ENCODE peak calls at places on chromosomes 4 and X, in nine cellular contexts. P, M, F, W, T, D, E, I and B are unnamed samples.

GRCh38 chr4:146202665-146203064 is 11.7 kb upstream of the REELD1 start:
- DNase-seq in W (no peak), P (no peak), I (no peak), D (no peak), F (no peak), T (no peak), E (no peak), M (no peak), B (no peak)

GRCh38 chrX:108139303-108139702 is 47.7 kb downstream of the ATG4A start:
- DNase-seq in F (no peak), T (no peak), M (no peak), E (no peak), P (peak; percentile 23), W (no peak), I (no peak), D (peak; percentile 12), B (no peak)

GRCh38 chrX:16797841-16798240 is 11.6 kb downstream of the TXLNG start:
- DNase-seq in D (no peak), P (no peak), F (no peak), W (no peak), I (no peak), M (no peak), E (no peak), T (no peak), B (no peak)

GRCh38 chrX:45434231-45434630 is 233.6 kb upstream of the DIPK2B start:
- DNase-seq in F (no peak), E (no peak), T (no peak), W (no peak), P (no peak), M (no peak), D (no peak), I (no peak), B (no peak)

GRCh38 chr4:107133965-107134364 is 97.9 kb upstream of the DKK2 start:
- DNase-seq in E (no peak), F (no peak), D (no peak), W (no peak), T (no peak), I (no peak), M (no peak), P (peak; percentile 3), B (no peak)

GRCh38 chr4:41012308-41012707 is 202.0 kb downstream of the APBB2 start:
- DNase-seq in D (no peak), I (no peak), P (no peak), E (no peak), M (no peak), T (no peak), W (no peak), F (no peak), B (no peak)

GRCh38 chrX:65821721-65822496 is 154.5 kb downstream of the MSN start:
- DNase-seq in E (no peak), I (no peak), W (peak; percentile 23), P (no peak), M (no peak), D (no peak), T (peak; percentile 53), F (no peak), B (peak; percentile 3)

GRCh38 chrX:153781428-153782047 is 697 bp downstream of the SRPK3 start:
- DNase-seq in D (no peak), I (no peak), T (no peak), P (no peak), M (no peak), F (no peak), W (no peak), E (no peak), B (no peak)

GRCh38 chrX:13131511-13132137 is 87.2 kb upstream of the FAM9C start:
- DNase-seq in I (no peak), T (no peak), M (no peak), P (no peak), E (no peak), W (no peak), F (peak; percentile 60), D (no peak), B (no peak)

GRCh38 chrX:102883491-102883890 is 53.6 kb upstream of the RAB40AL start:
- DNase-seq in F (no peak), W (no peak), T (no peak), E (peak; percentile 11), M (no peak), D (no peak), P (no peak), I (no peak), B (no peak)

GRCh38 chr4:93018243-93018642 is 714.5 kb downstream of the GRID2 start:
- DNase-seq in F (no peak), P (no peak), D (no peak), M (no peak), I (no peak), E (no peak), T (no peak), W (no peak), B (no peak)

GRCh38 chrX:33178690-33179089 is 32.7 kb downstream of the DMD start:
- DNase-seq in P (no peak), D (no peak), F (no peak), I (no peak), W (no peak), T (no peak), E (no peak), M (no peak), B (no peak)

GRCh38 chr4:1400191-1400805 is 5.9 kb downstream of the NKX1-1 start:
- DNase-seq in E (no peak), P (no peak), W (no peak), M (no peak), T (peak; percentile 27), I (no peak), D (no peak), F (no peak), B (no peak)

GRCh38 chr4:53651142-53651720 is 59.9 kb upstream of the LNX1 start:
- DNase-seq in T (no peak), P (no peak), M (no peak), I (no peak), E (no peak), F (no peak), W (peak; percentile 41), D (no peak), B (no peak)

GRCh38 chr4:106266201-106266600 is 49.8 kb downstream of the TBCK start:
- DNase-seq in D (peak; percentile 79), F (peak; percentile 52), E (no peak), T (no peak), W (no peak), I (no peak), M (no peak), P (peak; percentile 70), B (no peak)

GRCh38 chr4:38904090-38904666 is 36.6 kb downstream of the FAM114A1 start:
- DNase-seq in W (no peak), M (no peak), D (no peak), E (no peak), F (no peak), T (no peak), P (no peak), I (no peak), B (no peak)

GRCh38 chr4:72555377-72555831 is 13.6 kb downstream of the ADAMTS3 start:
- DNase-seq in P (no peak), M (no peak), D (no peak), T (no peak), W (no peak), F (no peak), E (no peak), I (no peak), B (no peak)

GRCh38 chr4:15659768-15660394 is 4.7 kb upstream of the FBXL5 start:
- DNase-seq in P (no peak), E (no peak), F (no peak), I (no peak), T (no peak), W (no peak), M (no peak), D (peak; percentile 36), B (no peak)

GRCh38 chr4:76624271-76624681 is 189.2 kb downstream of the SHROOM3 start:
- DNase-seq in F (no peak), W (no peak), D (no peak), E (peak; percentile 16), T (no peak), M (no peak), P (peak; percentile 96), I (no peak), B (no peak)

DNA sequence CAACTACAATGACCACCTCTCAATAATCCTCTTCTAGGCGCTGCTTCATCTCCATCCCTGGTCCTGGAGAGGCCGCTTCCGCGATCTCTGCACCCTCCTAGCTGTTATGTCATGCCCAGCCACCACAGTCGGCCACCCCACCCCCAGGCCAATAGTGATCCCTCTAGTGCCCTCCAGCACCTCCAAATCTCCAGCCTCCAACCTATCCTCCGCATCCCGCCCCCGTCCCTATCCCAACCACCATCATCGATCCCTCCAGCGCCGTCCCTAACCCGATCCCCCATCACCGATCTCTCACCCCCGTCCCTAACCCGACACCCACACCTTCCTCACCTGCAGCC is 856 bp downstream of the NKRF start:
- DNase-seq in T (peak; percentile 58), M (no peak), F (no peak), D (peak; percentile 6), P (no peak), E (no peak), W (peak; percentile 20), I (no peak), B (no peak)
- TF ChIP-seq CTCF in T (no peak), M (no peak), F (no peak), D (no peak), P (no peak), E (no peak), W (no peak), I (no peak), B (no peak)

DNA sequence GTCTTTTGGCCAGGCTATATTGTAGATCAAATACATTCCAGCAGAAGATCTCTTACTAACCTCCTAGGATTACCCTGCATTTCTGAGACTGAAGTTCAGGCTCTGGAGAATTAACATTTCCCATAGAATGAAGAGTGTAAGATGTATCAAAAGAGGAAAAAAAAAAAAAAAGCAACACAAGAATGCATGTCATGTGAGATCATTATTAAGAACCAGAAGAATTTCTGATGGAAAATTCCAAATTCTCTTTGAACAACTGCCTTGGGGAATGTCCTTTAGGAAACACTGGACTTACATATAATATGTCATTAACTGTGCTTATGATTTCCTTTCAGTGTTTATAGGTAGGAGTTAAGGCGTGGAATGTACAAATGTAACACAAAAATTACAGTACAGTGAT is 1012.5 kb upstream of the LCORL start:
- DNase-seq in I (no peak), D (no peak), E (no peak), T (no peak), P (no peak), W (no peak), F (no peak), M (no peak), B (no peak)
- TF ChIP-seq CTCF in I (no peak), D (no peak), E (no peak), T (no peak), P (no peak), W (no peak), F (no peak), M (no peak), B (no peak)

DNA sequence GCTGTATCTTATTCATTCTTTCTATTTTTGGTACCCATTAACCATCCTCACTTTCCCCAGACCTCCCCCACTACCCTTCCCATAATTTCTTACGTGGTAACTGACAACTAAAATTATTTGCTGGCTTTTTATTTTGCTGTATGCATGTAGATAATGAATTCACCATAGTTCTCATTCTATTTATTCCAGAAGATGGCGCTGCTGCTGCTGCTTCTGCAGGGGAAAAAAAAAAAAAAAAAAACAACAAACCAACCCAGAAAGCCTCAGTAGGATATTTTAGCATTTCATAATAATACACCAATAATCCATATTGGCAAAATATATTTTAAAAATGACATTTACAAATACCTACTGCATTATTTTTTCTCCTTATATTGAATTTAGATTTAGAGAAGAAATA is 416.6 kb upstream of the MAGEB18 start:
- DNase-seq in D (peak; percentile 39), T (no peak), E (peak; percentile 39), F (peak; percentile 21), P (no peak), I (no peak), W (no peak), M (no peak), B (no peak)
- TF ChIP-seq CTCF in D (peak; percentile 73), T (peak; percentile 32), E (peak; percentile 61), F (peak; percentile 38), P (peak; percentile 11), I (peak; percentile 40), W (peak; percentile 42), M (no peak), B (no peak)

GRCh38 chrX:71999535-71999934 is 88.9 kb downstream of the NHSL2 start:
- DNase-seq in P (no peak), E (no peak), W (no peak), M (no peak), F (no peak), I (no peak), D (no peak), T (no peak), B (no peak)
- TF ChIP-seq CTCF in P (no peak), E (no peak), W (no peak), M (no peak), F (no peak), I (no peak), D (no peak), T (no peak), B (no peak)